ENCODE peak calls at places on chromosome 13, in five cellular contexts. One of them, this sample, is unnamed.

GRCh38 chr13:31012285-31013024 is 80.0 kb downstream of the TEX26 start:
- DNase-seq in neural progenitor cell: peak; percentile 22
- DNase-seq in fibroblast of lung: peak; percentile 55
- DNase-seq in tibial nerve: no peak
- DNase-seq in adrenal gland: peak; percentile 10
- DNase-seq in this sample: no peak

GRCh38 chr13:100245099-100245498 is 156.2 kb downstream of the PCCA start:
- DNase-seq in neural progenitor cell: no peak
- DNase-seq in fibroblast of lung: no peak
- DNase-seq in tibial nerve: no peak
- DNase-seq in adrenal gland: no peak
- DNase-seq in this sample: no peak

GRCh38 chr13:46341112-46341711 is 45.8 kb downstream of the RUBCNL start:
- DNase-seq in neural progenitor cell: no peak
- DNase-seq in fibroblast of lung: peak; percentile 42
- DNase-seq in tibial nerve: no peak
- DNase-seq in adrenal gland: peak; percentile 32
- DNase-seq in this sample: no peak

GRCh38 chr13:72469932-72470331 is 257.5 kb downstream of the MZT1 start:
- DNase-seq in neural progenitor cell: no peak
- DNase-seq in fibroblast of lung: no peak
- DNase-seq in tibial nerve: no peak
- DNase-seq in adrenal gland: no peak
- DNase-seq in this sample: no peak

GRCh38 chr13:40503966-40504591 is 162.4 kb downstream of the FOXO1 start:
- DNase-seq in neural progenitor cell: no peak
- DNase-seq in fibroblast of lung: peak; percentile 17
- DNase-seq in tibial nerve: no peak
- DNase-seq in adrenal gland: no peak
- DNase-seq in this sample: peak; percentile 90

GRCh38 chr13:51806571-51806970 is 2.6 kb upstream of the DHRS12 start:
- DNase-seq in neural progenitor cell: no peak
- DNase-seq in fibroblast of lung: peak; percentile 33
- DNase-seq in tibial nerve: peak; percentile 50
- DNase-seq in adrenal gland: peak; percentile 67
- DNase-seq in this sample: no peak

GRCh38 chr13:31409678-31410356 is 210.0 kb downstream of the B3GLCT start:
- DNase-seq in neural progenitor cell: peak; percentile 26
- DNase-seq in fibroblast of lung: no peak
- DNase-seq in tibial nerve: no peak
- DNase-seq in adrenal gland: no peak
- DNase-seq in this sample: no peak

GRCh38 chr13:36420437-36420891 is 11.8 kb upstream of the CCNA1 start:
- DNase-seq in neural progenitor cell: peak; percentile 83
- DNase-seq in fibroblast of lung: peak; percentile 75
- DNase-seq in tibial nerve: peak; percentile 87
- DNase-seq in adrenal gland: peak; percentile 83
- DNase-seq in this sample: peak; percentile 71

GRCh38 chr13:79582896-79583295 is 101.9 kb downstream of the NDFIP2 start:
- DNase-seq in neural progenitor cell: no peak
- DNase-seq in fibroblast of lung: no peak
- DNase-seq in tibial nerve: no peak
- DNase-seq in adrenal gland: no peak
- DNase-seq in this sample: no peak

GRCh38 chr13:56317839-56318238 is 822.9 kb upstream of the PRR20A start:
- DNase-seq in neural progenitor cell: no peak
- DNase-seq in fibroblast of lung: no peak
- DNase-seq in tibial nerve: no peak
- DNase-seq in adrenal gland: no peak
- DNase-seq in this sample: no peak

GRCh38 chr13:30446122-30446500 is 19.6 kb downstream of the HMGB1 start:
- DNase-seq in neural progenitor cell: peak; percentile 40
- DNase-seq in fibroblast of lung: no peak
- DNase-seq in tibial nerve: no peak
- DNase-seq in adrenal gland: no peak
- DNase-seq in this sample: peak; percentile 19

GRCh38 chr13:26847281-26847680 is 86.7 kb upstream of the GPR12 start:
- DNase-seq in neural progenitor cell: peak; percentile 71
- DNase-seq in fibroblast of lung: no peak
- DNase-seq in tibial nerve: no peak
- DNase-seq in adrenal gland: no peak
- DNase-seq in this sample: no peak

GRCh38 chr13:96086736-96087135 is 3.2 kb upstream of the HS6ST3 start:
- DNase-seq in neural progenitor cell: no peak
- DNase-seq in fibroblast of lung: no peak
- DNase-seq in tibial nerve: no peak
- DNase-seq in adrenal gland: no peak
- DNase-seq in this sample: no peak

GRCh38 chr13:45850020-45850613 is 1.4 kb downstream of the SIAH3 start:
- DNase-seq in neural progenitor cell: peak; percentile 45
- DNase-seq in fibroblast of lung: no peak
- DNase-seq in tibial nerve: no peak
- DNase-seq in adrenal gland: no peak
- DNase-seq in this sample: no peak

GRCh38 chr13:27839809-27840467 is 47.7 kb downstream of the GSX1 start:
- DNase-seq in neural progenitor cell: no peak
- DNase-seq in fibroblast of lung: no peak
- DNase-seq in tibial nerve: no peak
- DNase-seq in adrenal gland: no peak
- DNase-seq in this sample: no peak

GRCh38 chr13:107585466-107585865 is 629.9 kb downstream of the LIG4 start:
- DNase-seq in neural progenitor cell: no peak
- DNase-seq in fibroblast of lung: peak; percentile 44
- DNase-seq in tibial nerve: no peak
- DNase-seq in adrenal gland: no peak
- DNase-seq in this sample: no peak

GRCh38 chr13:99255241-99255640 is 2.9 kb downstream of the GPR18 start:
- DNase-seq in neural progenitor cell: no peak
- DNase-seq in fibroblast of lung: no peak
- DNase-seq in tibial nerve: no peak
- DNase-seq in adrenal gland: no peak
- DNase-seq in this sample: no peak

GRCh38 chr13:32824671-32825070 is 191.6 kb upstream of the KL start:
- DNase-seq in neural progenitor cell: peak; percentile 16
- DNase-seq in fibroblast of lung: peak; percentile 86
- DNase-seq in tibial nerve: no peak
- DNase-seq in adrenal gland: peak; percentile 7
- DNase-seq in this sample: peak; percentile 89

GRCh38 chr13:25502551-25502950 is 130.8 kb downstream of the ATP8A2 start:
- DNase-seq in neural progenitor cell: no peak
- DNase-seq in fibroblast of lung: no peak
- DNase-seq in tibial nerve: no peak
- DNase-seq in adrenal gland: no peak
- DNase-seq in this sample: no peak

GRCh38 chr13:98664047-98664446 is 87.1 kb upstream of the STK24 start:
- DNase-seq in neural progenitor cell: no peak
- DNase-seq in fibroblast of lung: peak; percentile 9
- DNase-seq in tibial nerve: no peak
- DNase-seq in adrenal gland: peak; percentile 8
- DNase-seq in this sample: peak; percentile 84

GRCh38 chr13:97559030-97559429 is 125.1 kb downstream of the RAP2A start:
- DNase-seq in neural progenitor cell: no peak
- DNase-seq in fibroblast of lung: no peak
- DNase-seq in tibial nerve: no peak
- DNase-seq in adrenal gland: no peak
- DNase-seq in this sample: no peak
- H3K36me3 ChIP-seq in neural progenitor cell: no peaks in the 10 kb centered on the region
- H3K36me3 ChIP-seq in fibroblast of lung: no peaks in the 10 kb centered on the region
- H3K36me3 ChIP-seq in tibial nerve: no peaks in the 10 kb centered on the region
- H3K36me3 ChIP-seq in adrenal gland: no peaks in the 10 kb centered on the region
- H3K36me3 ChIP-seq in this sample: no peaks in the 10 kb centered on the region

GRCh38 chr13:44329909-44330545 is 43.6 kb upstream of the SERP2 start:
- DNase-seq in neural progenitor cell: no peak
- DNase-seq in fibroblast of lung: no peak
- DNase-seq in tibial nerve: no peak
- DNase-seq in adrenal gland: no peak
- DNase-seq in this sample: no peak

GRCh38 chr13:44331446-44331845 is 42.2 kb upstream of the SERP2 start:
- DNase-seq in neural progenitor cell: no peak
- DNase-seq in fibroblast of lung: no peak
- DNase-seq in tibial nerve: no peak
- DNase-seq in adrenal gland: no peak
- DNase-seq in this sample: no peak

GRCh38 chr13:44334751-44335150 is 38.9 kb upstream of the SERP2 start:
- DNase-seq in neural progenitor cell: peak; percentile 8
- DNase-seq in fibroblast of lung: no peak
- DNase-seq in tibial nerve: no peak
- DNase-seq in adrenal gland: no peak
- DNase-seq in this sample: no peak

GRCh38 chr13:44333950-44334675 is 39.5 kb upstream of the SERP2 start:
- DNase-seq in neural progenitor cell: no peak
- DNase-seq in fibroblast of lung: no peak
- DNase-seq in tibial nerve: no peak
- DNase-seq in adrenal gland: no peak
- DNase-seq in this sample: no peak

GRCh38 chr13:44331912-44332840 is 41.4 kb upstream of the SERP2 start:
- DNase-seq in neural progenitor cell: peak; percentile 31
- DNase-seq in fibroblast of lung: peak; percentile 92
- DNase-seq in tibial nerve: peak; percentile 67
- DNase-seq in adrenal gland: peak; percentile 38
- DNase-seq in this sample: peak; percentile 73
- H3K4me3 ChIP-seq in neural progenitor cell: no peak overlapping the region
- H3K4me3 ChIP-seq in fibroblast of lung: no peak overlapping the region
- H3K4me3 ChIP-seq in tibial nerve: no peak overlapping the region
- H3K4me3 ChIP-seq in adrenal gland: no peak overlapping the region
- H3K4me3 ChIP-seq in this sample: no peak overlapping the region

GRCh38 chr13:47964863-47965262 is 36.2 kb downstream of the SUCLA2 start:
- DNase-seq in neural progenitor cell: no peak
- DNase-seq in fibroblast of lung: no peak
- DNase-seq in tibial nerve: no peak
- DNase-seq in adrenal gland: no peak
- DNase-seq in this sample: no peak
- H3K36me3 ChIP-seq in neural progenitor cell: peaks cover 62% of the 10 kb centered on the region
- H3K36me3 ChIP-seq in fibroblast of lung: no peaks in the 10 kb centered on the region
- H3K36me3 ChIP-seq in tibial nerve: no peaks in the 10 kb centered on the region
- H3K36me3 ChIP-seq in adrenal gland: peaks cover 19% of the 10 kb centered on the region
- H3K36me3 ChIP-seq in this sample: peaks cover 41% of the 10 kb centered on the region

DNA sequence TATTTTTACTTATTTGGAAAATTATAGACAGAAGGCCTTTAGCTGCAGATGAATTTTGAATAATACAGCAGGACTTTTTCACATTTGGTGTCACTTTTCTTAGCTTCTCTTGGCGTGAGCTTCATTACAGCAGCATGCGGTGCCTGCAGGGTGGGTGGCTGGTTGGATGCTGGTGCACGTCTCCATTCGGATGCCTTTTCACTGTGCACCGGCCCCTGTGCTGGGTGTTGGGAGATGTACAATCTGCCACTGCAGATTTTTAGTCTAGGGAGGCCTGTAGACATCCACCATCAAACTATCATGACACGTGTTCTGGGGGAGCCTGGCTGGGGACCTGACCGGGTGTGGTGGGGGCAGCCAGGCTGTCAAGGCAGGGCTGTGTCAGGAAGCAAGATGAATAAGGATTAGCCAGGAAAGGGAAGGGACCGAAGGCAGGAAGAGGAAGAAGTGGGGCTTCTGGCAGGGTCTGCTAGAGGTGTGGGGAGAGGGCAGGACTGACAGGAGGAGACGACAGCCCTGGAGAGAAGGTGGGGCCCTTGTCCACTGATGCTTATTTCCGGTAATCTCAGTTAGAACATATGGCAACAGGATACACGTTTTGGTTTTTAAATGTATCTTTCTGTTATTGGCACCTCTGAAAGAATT is 88.8 kb downstream of the ARHGEF7 start:
- DNase-seq in neural progenitor cell: no peak
- DNase-seq in fibroblast of lung: no peak
- DNase-seq in tibial nerve: no peak
- DNase-seq in adrenal gland: no peak
- DNase-seq in this sample: no peak
- H3K4me3 ChIP-seq in neural progenitor cell: no peak overlapping the region
- H3K4me3 ChIP-seq in fibroblast of lung: no peak overlapping the region
- H3K4me3 ChIP-seq in tibial nerve: peak overlapping the region; percentile 10
- H3K4me3 ChIP-seq in adrenal gland: no peak overlapping the region
- H3K4me3 ChIP-seq in this sample: no peak overlapping the region

GRCh38 chr13:19685445-19685844 is 52.0 kb downstream of the MPHOSPH8 start:
- DNase-seq in neural progenitor cell: no peak
- DNase-seq in fibroblast of lung: no peak
- DNase-seq in tibial nerve: no peak
- DNase-seq in adrenal gland: no peak
- DNase-seq in this sample: no peak
- H3K36me3 ChIP-seq in neural progenitor cell: no peaks in the 10 kb centered on the region
- H3K36me3 ChIP-seq in fibroblast of lung: no peaks in the 10 kb centered on the region
- H3K36me3 ChIP-seq in tibial nerve: no peaks in the 10 kb centered on the region
- H3K36me3 ChIP-seq in adrenal gland: peaks cover 7% of the 10 kb centered on the region
- H3K36me3 ChIP-seq in this sample: peaks cover 7% of the 10 kb centered on the region

GRCh38 chr13:109809216-109809890 is 23.0 kb upstream of the IRS2 start:
- DNase-seq in neural progenitor cell: no peak
- DNase-seq in fibroblast of lung: peak; percentile 37
- DNase-seq in tibial nerve: no peak
- DNase-seq in adrenal gland: no peak
- DNase-seq in this sample: peak; percentile 56
- H3K4me3 ChIP-seq in neural progenitor cell: no peak overlapping the region
- H3K4me3 ChIP-seq in fibroblast of lung: no peak overlapping the region
- H3K4me3 ChIP-seq in tibial nerve: no peak overlapping the region
- H3K4me3 ChIP-seq in adrenal gland: no peak overlapping the region
- H3K4me3 ChIP-seq in this sample: no peak overlapping the region

This sample was measured in SJSA1.